ENCODE peak calls at places on chromosome 22, in six cellular contexts. D is GM12878, J is K562, C is H1, Q is HepG2, V is SK-N-SH. S is an unnamed sample.

GRCh38 chr22:19669570-19669969 is 44.7 kb upstream of the SEPTIN5 start:
- DNase-seq in D (no peak), J (no peak), C (no peak), Q (no peak), V (no peak), S (no peak)

GRCh38 chr22:17120281-17120680 is 879 bp downstream of the TMEM121B start:
- DNase-seq in D (no peak), J (peak; percentile 82), C (peak; percentile 93), Q (no peak), V (peak; percentile 71), S (peak; percentile 30)

GRCh38 chr22:27420817-27421361 is 380.7 kb downstream of the MN1 start:
- DNase-seq in D (no peak), J (no peak), C (no peak), Q (no peak), V (no peak), S (peak; percentile 95)

GRCh38 chr22:29109853-29110252 is 37.0 kb downstream of the KREMEN1 start:
- DNase-seq in D (no peak), J (no peak), C (no peak), Q (no peak), V (no peak), S (peak; percentile 54)

GRCh38 chr22:25123677-25124076 is 76.0 kb upstream of the CRYBB3 start:
- DNase-seq in D (no peak), J (no peak), C (no peak), Q (no peak), V (no peak), S (no peak)

GRCh38 chr22:29716814-29717213 is 3.0 kb upstream of the CABP7 start:
- DNase-seq in D (no peak), J (peak; percentile 64), C (peak; percentile 86), Q (peak; percentile 84), V (no peak), S (peak; percentile 80)

GRCh38 chr22:30754971-30755759 is 60.5 kb downstream of the OSBP2 start:
- DNase-seq in D (no peak), J (peak; percentile 55), C (peak; percentile 64), Q (peak; percentile 54), V (peak; percentile 74), S (peak; percentile 84)

GRCh38 chr22:19799322-19800190 is 39.0 kb downstream of the TBX1 start:
- DNase-seq in D (no peak), J (no peak), C (no peak), Q (no peak), V (peak; percentile 95), S (peak; percentile 92)

GRCh38 chr22:27962268-27963191 is 43.5 kb upstream of the PITPNB start:
- DNase-seq in D (no peak), J (no peak), C (no peak), Q (no peak), V (no peak), S (peak; percentile 21)

GRCh38 chr22:47207387-47207786 is 444.9 kb downstream of the TBC1D22A start:
- DNase-seq in D (no peak), J (no peak), C (no peak), Q (no peak), V (no peak), S (no peak)

GRCh38 chr22:46992121-46992731 is 229.8 kb downstream of the TBC1D22A start:
- DNase-seq in D (no peak), J (no peak), C (no peak), Q (no peak), V (no peak), S (no peak)

GRCh38 chr22:30324008-30324730 is 2.6 kb downstream of the TBC1D10A start:
- DNase-seq in D (no peak), J (no peak), C (no peak), Q (no peak), V (no peak), S (peak; percentile 47)

GRCh38 chr22:20953342-20953608 is 13.8 kb upstream of the AIFM3 start:
- DNase-seq in D (no peak), J (no peak), C (no peak), Q (no peak), V (no peak), S (no peak)

GRCh38 chr22:26952654-26953379 is 295.4 kb downstream of the MIAT start:
- DNase-seq in D (no peak), J (no peak), C (peak; percentile 71), Q (no peak), V (peak; percentile 72), S (no peak)

GRCh38 chr22:26367402-26368245 is 61.4 kb upstream of the ASPHD2 start:
- DNase-seq in D (no peak), J (peak; percentile 64), C (peak; percentile 81), Q (peak; percentile 54), V (peak; percentile 68), S (peak; percentile 20)

GRCh38 chr22:17339095-17339693 is 30.1 kb upstream of the CECR2 start:
- DNase-seq in D (no peak), J (peak; percentile 6), C (no peak), Q (no peak), V (no peak), S (no peak)

GRCh38 chr22:28911777-28912669 is 28.7 kb downstream of the ZNRF3 start:
- DNase-seq in D (no peak), J (peak; percentile 11), C (no peak), Q (peak; percentile 89), V (no peak), S (peak; percentile 65)

GRCh38 chr22:26554956-26555355 is 35.0 kb downstream of the TPST2 start:
- DNase-seq in D (no peak), J (no peak), C (no peak), Q (no peak), V (no peak), S (no peak)

GRCh38 chr22:47304854-47305253 is 542.4 kb downstream of the TBC1D22A start:
- DNase-seq in D (no peak), J (no peak), C (no peak), Q (no peak), V (no peak), S (no peak)

GRCh38 chr22:40221055-40221414 is 43.3 kb downstream of the TNRC6B start:
- DNase-seq in D (no peak), J (no peak), C (no peak), Q (no peak), V (no peak), S (no peak)

GRCh38 chr22:40224702-40225101 is 47.0 kb downstream of the TNRC6B start:
- DNase-seq in D (no peak), J (no peak), C (no peak), Q (no peak), V (no peak), S (peak; percentile 6)

GRCh38 chr22:40218152-40218551 is 40.4 kb downstream of the TNRC6B start:
- DNase-seq in D (no peak), J (no peak), C (no peak), Q (no peak), V (no peak), S (no peak)

GRCh38 chr22:40218723-40219294 is 41.1 kb downstream of the TNRC6B start:
- DNase-seq in D (no peak), J (no peak), C (no peak), Q (peak; percentile 78), V (no peak), S (peak; percentile 31)

DNA sequence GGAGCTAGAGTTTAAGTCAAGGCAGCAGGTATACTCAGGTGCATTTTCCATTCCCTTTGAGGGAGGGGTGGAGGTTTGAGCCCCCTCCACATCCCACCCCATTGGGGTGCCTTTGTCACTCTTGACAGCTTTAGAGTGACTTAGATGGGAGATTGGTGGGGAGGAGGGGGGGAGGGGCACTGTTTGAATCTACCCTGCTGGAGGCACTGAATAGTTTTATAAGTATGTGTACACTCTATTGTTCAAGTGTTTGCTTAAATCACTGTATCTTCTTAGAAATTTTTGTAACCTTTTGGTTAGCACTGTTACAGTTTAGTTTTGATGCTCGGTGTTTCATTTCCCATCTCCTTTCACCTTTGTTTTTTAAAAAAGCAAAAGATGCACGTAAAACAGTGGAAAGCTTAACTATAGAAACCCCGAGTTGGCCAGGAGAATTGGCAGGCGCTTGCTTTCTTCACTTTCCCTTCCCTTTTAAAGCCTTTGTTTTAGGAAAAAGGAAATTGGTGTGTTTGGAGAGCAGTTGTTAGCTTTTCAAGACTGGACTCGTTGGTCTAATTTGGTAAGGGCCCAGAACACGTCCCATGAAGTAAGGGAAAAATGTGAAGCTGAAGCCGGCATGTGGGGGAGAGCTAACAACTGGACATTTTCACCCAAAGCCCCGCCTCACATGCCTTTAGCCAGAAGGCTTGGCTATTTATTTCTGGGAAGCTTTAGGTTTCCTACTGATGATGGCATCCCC is 42.8 kb downstream of the TNRC6B start:
- DNase-seq in D (no peak), J (no peak), C (no peak), Q (no peak), V (no peak), S (no peak)
- TF ChIP-seq USF2 in D (no peak), J (no peak), C (no peak), Q (no peak), V (no peak), S (no peak)

DNA sequence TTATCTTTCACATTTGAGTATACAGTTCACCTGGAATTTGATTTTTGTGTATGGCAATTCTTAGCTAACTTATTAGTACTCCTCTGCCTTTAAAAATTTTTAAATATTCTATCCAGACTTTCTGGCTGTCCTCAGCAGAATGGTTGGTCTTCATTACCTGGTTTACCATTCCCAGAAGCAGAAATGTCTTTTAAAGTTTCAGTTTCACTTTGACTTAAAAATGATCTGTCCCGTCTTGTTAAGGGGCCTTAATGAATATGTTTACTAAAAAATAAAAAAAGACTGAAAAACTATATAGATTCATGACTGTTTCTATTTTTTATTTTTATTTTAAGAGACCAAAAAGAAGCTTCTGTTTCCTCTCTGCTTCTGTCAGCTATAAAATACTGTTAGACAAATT is 70.5 kb upstream of the TNRC6B start:
- DNase-seq in D (no peak), J (no peak), C (no peak), Q (no peak), V (no peak), S (no peak)
- H2AFZ ChIP-seq in D (peak overlapping the region; percentile 35), J (no peak overlapping the region), C (no peak overlapping the region), Q (no peak overlapping the region), V (no peak overlapping the region), S (no peak overlapping the region)

GRCh38 chr22:43288378-43288777 is 54.8 kb downstream of the SCUBE1 start:
- DNase-seq in D (no peak), J (no peak), C (no peak), Q (no peak), V (no peak), S (no peak)

GRCh38 chr22:43289976-43290663 is 53.1 kb downstream of the SCUBE1 start:
- DNase-seq in D (no peak), J (no peak), C (no peak), Q (no peak), V (peak; percentile 54), S (peak; percentile 11)

GRCh38 chr22:43291381-43291780 is 51.8 kb downstream of the SCUBE1 start:
- DNase-seq in D (no peak), J (no peak), C (no peak), Q (no peak), V (no peak), S (no peak)

GRCh38 chr22:43288807-43289417 is 54.3 kb downstream of the SCUBE1 start:
- DNase-seq in D (no peak), J (no peak), C (no peak), Q (no peak), V (no peak), S (no peak)

DNA sequence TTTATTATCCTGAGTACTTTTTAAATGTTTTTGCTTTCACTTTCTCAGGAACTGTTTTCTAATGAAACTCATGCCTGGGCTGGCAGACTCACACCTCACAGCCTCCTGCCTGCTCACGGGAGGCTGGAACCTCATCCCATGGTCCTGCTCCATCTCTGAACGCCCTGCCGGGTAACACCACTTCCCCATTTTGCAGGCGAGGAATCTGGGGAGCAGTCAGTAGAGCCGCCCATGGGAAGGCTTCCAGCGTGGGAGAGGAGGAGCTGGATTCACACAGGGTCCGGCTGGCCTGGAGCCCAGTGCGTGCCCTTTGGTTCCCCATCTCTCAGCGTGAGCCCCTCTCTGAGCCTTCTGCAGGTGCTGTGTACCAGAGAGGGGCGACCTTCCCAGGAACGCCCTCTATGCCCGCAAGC is 53.6 kb downstream of the SCUBE1 start:
- DNase-seq in D (no peak), J (no peak), C (no peak), Q (no peak), V (no peak), S (peak; percentile 11)
- TF ChIP-seq USF2 in D (no peak), J (no peak), C (no peak), Q (no peak), V (no peak), S (no peak)

GRCh38 chr22:50302564-50302963 is 4.9 kb downstream of the PLXNB2 start:
- DNase-seq in D (no peak), J (no peak), C (no peak), Q (no peak), V (peak; percentile 67), S (no peak)
- H2AFZ ChIP-seq in D (no peak overlapping the region), J (no peak overlapping the region), C (no peak overlapping the region), Q (no peak overlapping the region), V (no peak overlapping the region), S (no peak overlapping the region)

S was measured in IMR-90.